ENCODE peak calls at places on chromosome 11, in nine cellular contexts. One of them, this sample, is unnamed.

GRCh38 chr11:13053255-13053917 is 44.3 kb downstream of the RASSF10 start:
- DNase-seq in WTC11: no peak
- DNase-seq in body of pancreas: no peak
- DNase-seq in HFF-Myc: no peak
- DNase-seq in fibroblast of the aortic adventitia: no peak
- DNase-seq in fibroblast of pulmonary artery: no peak
- DNase-seq in GM13977: no peak
- DNase-seq in OCI-LY7: no peak
- DNase-seq in esophagus muscularis mucosa: no peak
- DNase-seq in this sample: no peak

GRCh38 chr11:4672470-4672869 is 25.2 kb downstream of the OR51E2 start:
- DNase-seq in esophagus muscularis mucosa: no peak
- DNase-seq in WTC11: no peak
- DNase-seq in fibroblast of the aortic adventitia: no peak
- DNase-seq in GM13977: no peak
- DNase-seq in OCI-LY7: no peak
- DNase-seq in fibroblast of pulmonary artery: peak; percentile 10
- DNase-seq in body of pancreas: no peak
- DNase-seq in HFF-Myc: no peak
- DNase-seq in this sample: no peak

GRCh38 chr11:88104408-88104807 is 70.8 kb downstream of the RAB38 start:
- DNase-seq in fibroblast of the aortic adventitia: no peak
- DNase-seq in esophagus muscularis mucosa: no peak
- DNase-seq in HFF-Myc: no peak
- DNase-seq in OCI-LY7: no peak
- DNase-seq in body of pancreas: peak; percentile 12
- DNase-seq in WTC11: no peak
- DNase-seq in GM13977: no peak
- DNase-seq in fibroblast of pulmonary artery: no peak
- DNase-seq in this sample: peak; percentile 7

GRCh38 chr11:86214710-86215109 is 29.8 kb upstream of the EED start:
- DNase-seq in fibroblast of pulmonary artery: no peak
- DNase-seq in fibroblast of the aortic adventitia: no peak
- DNase-seq in GM13977: peak; percentile 48
- DNase-seq in body of pancreas: no peak
- DNase-seq in esophagus muscularis mucosa: no peak
- DNase-seq in OCI-LY7: no peak
- DNase-seq in WTC11: no peak
- DNase-seq in HFF-Myc: no peak
- DNase-seq in this sample: peak; percentile 21

GRCh38 chr11:30244255-30244654 is 13.4 kb downstream of the FSHB start:
- DNase-seq in body of pancreas: no peak
- DNase-seq in HFF-Myc: no peak
- DNase-seq in fibroblast of the aortic adventitia: peak; percentile 23
- DNase-seq in OCI-LY7: no peak
- DNase-seq in WTC11: no peak
- DNase-seq in fibroblast of pulmonary artery: peak; percentile 59
- DNase-seq in GM13977: no peak
- DNase-seq in esophagus muscularis mucosa: no peak
- DNase-seq in this sample: no peak

GRCh38 chr11:325796-326591 is 5.3 kb upstream of the IFITM3 start:
- DNase-seq in fibroblast of the aortic adventitia: no peak
- DNase-seq in HFF-Myc: no peak
- DNase-seq in WTC11: no peak
- DNase-seq in esophagus muscularis mucosa: no peak
- DNase-seq in body of pancreas: no peak
- DNase-seq in OCI-LY7: no peak
- DNase-seq in GM13977: no peak
- DNase-seq in fibroblast of pulmonary artery: no peak
- DNase-seq in this sample: no peak

GRCh38 chr11:109123811-109124787 is 297.9 kb upstream of the C11orf87 start:
- DNase-seq in GM13977: no peak
- DNase-seq in esophagus muscularis mucosa: no peak
- DNase-seq in fibroblast of the aortic adventitia: peak; percentile 55
- DNase-seq in WTC11: peak; percentile 56
- DNase-seq in fibroblast of pulmonary artery: peak; percentile 35
- DNase-seq in HFF-Myc: no peak
- DNase-seq in body of pancreas: peak; percentile 23
- DNase-seq in OCI-LY7: no peak
- DNase-seq in this sample: no peak

GRCh38 chr11:114090225-114090624 is 30.7 kb downstream of the ZBTB16 start:
- DNase-seq in HFF-Myc: no peak
- DNase-seq in esophagus muscularis mucosa: no peak
- DNase-seq in WTC11: no peak
- DNase-seq in GM13977: no peak
- DNase-seq in fibroblast of the aortic adventitia: no peak
- DNase-seq in body of pancreas: no peak
- DNase-seq in fibroblast of pulmonary artery: no peak
- DNase-seq in OCI-LY7: no peak
- DNase-seq in this sample: no peak

GRCh38 chr11:33389635-33390034 is 132.5 kb downstream of the HIPK3 start:
- DNase-seq in esophagus muscularis mucosa: no peak
- DNase-seq in HFF-Myc: no peak
- DNase-seq in fibroblast of pulmonary artery: no peak
- DNase-seq in body of pancreas: no peak
- DNase-seq in GM13977: peak; percentile 47
- DNase-seq in fibroblast of the aortic adventitia: no peak
- DNase-seq in OCI-LY7: peak; percentile 52
- DNase-seq in WTC11: no peak
- DNase-seq in this sample: no peak

GRCh38 chr11:5369793-5370192 is 13.8 kb upstream of the OR51M1 start:
- DNase-seq in fibroblast of the aortic adventitia: peak; percentile 77
- DNase-seq in WTC11: no peak
- DNase-seq in OCI-LY7: no peak
- DNase-seq in esophagus muscularis mucosa: no peak
- DNase-seq in fibroblast of pulmonary artery: peak; percentile 64
- DNase-seq in GM13977: peak; percentile 14
- DNase-seq in HFF-Myc: no peak
- DNase-seq in body of pancreas: no peak
- DNase-seq in this sample: no peak

GRCh38 chr11:28983780-28984179 is 875.6 kb downstream of the METTL15 start:
- DNase-seq in fibroblast of pulmonary artery: no peak
- DNase-seq in WTC11: no peak
- DNase-seq in fibroblast of the aortic adventitia: no peak
- DNase-seq in GM13977: no peak
- DNase-seq in esophagus muscularis mucosa: no peak
- DNase-seq in OCI-LY7: no peak
- DNase-seq in body of pancreas: no peak
- DNase-seq in HFF-Myc: no peak
- DNase-seq in this sample: no peak

GRCh38 chr11:12735262-12735661 is 61.0 kb downstream of the TEAD1 start:
- DNase-seq in esophagus muscularis mucosa: no peak
- DNase-seq in body of pancreas: no peak
- DNase-seq in OCI-LY7: no peak
- DNase-seq in GM13977: no peak
- DNase-seq in fibroblast of pulmonary artery: no peak
- DNase-seq in WTC11: no peak
- DNase-seq in fibroblast of the aortic adventitia: no peak
- DNase-seq in HFF-Myc: no peak
- DNase-seq in this sample: no peak

GRCh38 chr11:66956689-66957290 is 1.4 kb downstream of the PC start:
- DNase-seq in fibroblast of pulmonary artery: peak; percentile 60
- DNase-seq in HFF-Myc: peak; percentile 68
- DNase-seq in esophagus muscularis mucosa: no peak
- DNase-seq in fibroblast of the aortic adventitia: peak; percentile 58
- DNase-seq in OCI-LY7: peak; percentile 20
- DNase-seq in GM13977: peak; percentile 30
- DNase-seq in body of pancreas: no peak
- DNase-seq in WTC11: no peak
- DNase-seq in this sample: peak; percentile 43

GRCh38 chr11:66367561-66368312 is 3.8 kb downstream of the SLC29A2 start:
- DNase-seq in fibroblast of pulmonary artery: no peak
- DNase-seq in WTC11: no peak
- DNase-seq in esophagus muscularis mucosa: no peak
- DNase-seq in HFF-Myc: no peak
- DNase-seq in fibroblast of the aortic adventitia: no peak
- DNase-seq in body of pancreas: no peak
- DNase-seq in GM13977: no peak
- DNase-seq in OCI-LY7: no peak
- DNase-seq in this sample: no peak

DNA sequence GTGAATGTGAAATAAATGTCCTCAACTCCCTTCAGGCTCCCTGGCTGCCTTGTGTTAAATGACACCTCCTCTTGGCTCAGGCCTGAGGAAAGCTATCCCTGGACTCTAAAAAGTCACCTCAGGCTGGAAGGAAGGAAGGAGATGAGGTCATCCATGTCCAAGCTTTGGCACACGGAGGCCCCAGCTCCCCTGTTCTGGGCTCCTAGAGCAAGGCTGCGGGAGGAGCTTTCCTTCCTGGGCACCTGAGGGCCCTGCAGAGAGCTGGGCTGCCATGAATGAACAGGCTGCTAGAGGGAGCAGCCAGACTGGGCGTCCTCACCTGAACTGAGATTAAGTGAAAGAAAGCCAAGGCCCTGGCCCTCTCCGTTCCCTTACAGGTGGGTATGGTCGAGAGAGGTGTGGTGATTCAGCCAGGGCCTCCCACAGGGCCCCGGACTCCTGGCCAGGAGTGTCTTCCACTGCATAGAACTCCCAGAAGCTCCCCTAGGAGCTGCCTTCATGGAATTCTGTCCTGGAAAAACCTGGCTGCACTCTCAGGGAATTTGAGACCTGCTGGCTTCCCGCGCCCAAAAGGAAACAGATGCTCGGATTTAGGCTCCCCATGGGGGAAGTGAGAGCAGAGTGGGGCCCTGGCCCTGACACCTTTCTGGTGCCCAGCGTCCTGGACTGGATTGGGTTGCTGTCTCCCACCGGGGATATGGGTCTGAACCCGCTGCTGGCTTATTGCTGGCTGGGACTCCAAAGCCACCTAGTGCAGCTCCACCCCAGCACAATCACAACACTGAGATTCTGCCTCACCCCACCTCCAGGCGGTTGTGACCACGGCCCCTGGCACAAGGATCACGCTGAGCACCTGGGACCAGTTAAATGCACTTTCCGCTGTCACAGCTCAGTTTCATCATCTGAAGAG is 22.2 kb downstream of the MYBPC3 start:
- DNase-seq in GM13977: no peak
- DNase-seq in fibroblast of pulmonary artery: peak; percentile 39
- DNase-seq in WTC11: no peak
- DNase-seq in fibroblast of the aortic adventitia: no peak
- DNase-seq in esophagus muscularis mucosa: no peak
- DNase-seq in OCI-LY7: peak; percentile 10
- DNase-seq in body of pancreas: no peak
- DNase-seq in HFF-Myc: no peak
- DNase-seq in this sample: no peak
- TF ChIP-seq CTCF in GM13977: no peak
- TF ChIP-seq CTCF in fibroblast of pulmonary artery: no peak
- TF ChIP-seq CTCF in WTC11: no peak
- TF ChIP-seq CTCF in fibroblast of the aortic adventitia: no peak
- TF ChIP-seq CTCF in esophagus muscularis mucosa: no peak
- TF ChIP-seq CTCF in OCI-LY7: no peak
- TF ChIP-seq CTCF in body of pancreas: no peak
- TF ChIP-seq CTCF in HFF-Myc: no peak
- TF ChIP-seq CTCF in this sample: no peak

DNA sequence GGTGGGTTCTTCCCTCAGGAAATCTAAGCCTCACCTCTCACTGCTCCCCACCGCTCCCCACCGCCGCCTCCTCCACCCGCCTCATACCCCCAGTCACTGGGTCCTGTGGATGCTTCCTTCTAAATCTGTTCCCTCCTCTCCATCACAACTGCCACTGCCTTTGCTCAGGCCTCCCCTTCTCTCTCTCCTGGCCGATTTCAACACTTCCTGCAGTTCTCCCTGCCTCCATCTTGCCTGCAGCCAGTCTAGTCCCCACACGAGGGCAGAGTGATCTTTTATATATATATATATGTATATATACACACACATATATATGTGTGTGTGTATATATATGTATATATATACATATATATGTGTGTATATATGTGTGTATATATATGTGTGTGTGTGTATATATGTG is 27.8 kb downstream of the CREB3L1 start:
- DNase-seq in HFF-Myc: no peak
- DNase-seq in fibroblast of pulmonary artery: peak; percentile 78
- DNase-seq in WTC11: no peak
- DNase-seq in esophagus muscularis mucosa: no peak
- DNase-seq in OCI-LY7: peak; percentile 37
- DNase-seq in fibroblast of the aortic adventitia: peak; percentile 32
- DNase-seq in GM13977: no peak
- DNase-seq in body of pancreas: no peak
- DNase-seq in this sample: no peak
- TF ChIP-seq CTCF in HFF-Myc: peak; percentile 3
- TF ChIP-seq CTCF in fibroblast of pulmonary artery: peak; percentile 44
- TF ChIP-seq CTCF in WTC11: no peak
- TF ChIP-seq CTCF in esophagus muscularis mucosa: no peak
- TF ChIP-seq CTCF in OCI-LY7: peak; percentile 21
- TF ChIP-seq CTCF in fibroblast of the aortic adventitia: peak; percentile 17
- TF ChIP-seq CTCF in GM13977: no peak
- TF ChIP-seq CTCF in body of pancreas: no peak
- TF ChIP-seq CTCF in this sample: no peak

GRCh38 chr11:6606471-6607189 is 3.1 kb downstream of the ILK start:
- DNase-seq in HFF-Myc: peak; percentile 96
- DNase-seq in body of pancreas: peak; percentile 95
- DNase-seq in fibroblast of pulmonary artery: peak; percentile 95
- DNase-seq in WTC11: peak; percentile 92
- DNase-seq in OCI-LY7: peak; percentile 52
- DNase-seq in GM13977: peak; percentile 84
- DNase-seq in esophagus muscularis mucosa: peak; percentile 98
- DNase-seq in fibroblast of the aortic adventitia: peak; percentile 91
- DNase-seq in this sample: peak; percentile 95

GRCh38 chr11:6602096-6602940 is 1.1 kb downstream of the RRP8 start:
- DNase-seq in OCI-LY7: no peak
- DNase-seq in fibroblast of pulmonary artery: no peak
- DNase-seq in HFF-Myc: no peak
- DNase-seq in body of pancreas: no peak
- DNase-seq in WTC11: no peak
- DNase-seq in esophagus muscularis mucosa: peak; percentile 29
- DNase-seq in GM13977: no peak
- DNase-seq in fibroblast of the aortic adventitia: no peak
- DNase-seq in this sample: no peak

GRCh38 chr11:6604081-6604626 is 580 bp downstream of the ILK start:
- DNase-seq in esophagus muscularis mucosa: peak; percentile 92
- DNase-seq in fibroblast of the aortic adventitia: peak; percentile 77
- DNase-seq in GM13977: peak; percentile 81
- DNase-seq in WTC11: peak; percentile 34
- DNase-seq in OCI-LY7: peak; percentile 84
- DNase-seq in HFF-Myc: peak; percentile 52
- DNase-seq in body of pancreas: peak; percentile 55
- DNase-seq in fibroblast of pulmonary artery: peak; percentile 75
- DNase-seq in this sample: peak; percentile 26

GRCh38 chr11:6601041-6601461 is 2.4 kb downstream of the RRP8 start:
- DNase-seq in esophagus muscularis mucosa: peak; percentile 55
- DNase-seq in OCI-LY7: no peak
- DNase-seq in HFF-Myc: no peak
- DNase-seq in GM13977: no peak
- DNase-seq in fibroblast of the aortic adventitia: no peak
- DNase-seq in fibroblast of pulmonary artery: no peak
- DNase-seq in body of pancreas: no peak
- DNase-seq in WTC11: no peak
- DNase-seq in this sample: no peak

GRCh38 chr11:6603287-6604080 is at the start of the genes ILK and RRP8:
- DNase-seq in fibroblast of the aortic adventitia: peak; percentile 85
- DNase-seq in esophagus muscularis mucosa: peak; percentile 97
- DNase-seq in OCI-LY7: peak; percentile 90
- DNase-seq in fibroblast of pulmonary artery: peak; percentile 92
- DNase-seq in body of pancreas: peak; percentile 92
- DNase-seq in GM13977: peak; percentile 93
- DNase-seq in WTC11: peak; percentile 93
- DNase-seq in HFF-Myc: peak; percentile 61
- DNase-seq in this sample: peak; percentile 91
- TF ChIP-seq CTCF in fibroblast of the aortic adventitia: peak; percentile 28
- TF ChIP-seq CTCF in esophagus muscularis mucosa: peak; percentile 52
- TF ChIP-seq CTCF in OCI-LY7: peak; percentile 18
- TF ChIP-seq CTCF in fibroblast of pulmonary artery: peak; percentile 10
- TF ChIP-seq CTCF in body of pancreas: no peak
- TF ChIP-seq CTCF in GM13977: no peak
- TF ChIP-seq CTCF in WTC11: no peak
- TF ChIP-seq CTCF in HFF-Myc: no peak
- TF ChIP-seq CTCF in this sample: no peak

GRCh38 chr11:97269527-97269926 is 879.7 kb downstream of the JRKL start:
- DNase-seq in WTC11: no peak
- DNase-seq in HFF-Myc: no peak
- DNase-seq in esophagus muscularis mucosa: no peak
- DNase-seq in OCI-LY7: no peak
- DNase-seq in fibroblast of the aortic adventitia: no peak
- DNase-seq in GM13977: no peak
- DNase-seq in fibroblast of pulmonary artery: peak; percentile 26
- DNase-seq in body of pancreas: no peak
- DNase-seq in this sample: no peak
- TF ChIP-seq CTCF in WTC11: peak; percentile 45
- TF ChIP-seq CTCF in HFF-Myc: no peak
- TF ChIP-seq CTCF in esophagus muscularis mucosa: no peak
- TF ChIP-seq CTCF in OCI-LY7: peak; percentile 41
- TF ChIP-seq CTCF in fibroblast of the aortic adventitia: no peak
- TF ChIP-seq CTCF in GM13977: no peak
- TF ChIP-seq CTCF in fibroblast of pulmonary artery: peak; percentile 42
- TF ChIP-seq CTCF in body of pancreas: no peak
- TF ChIP-seq CTCF in this sample: no peak